ENCODE peak calls at places on chromosomes 3 and 15, in four cellular contexts. F is H9, I is IMR-90, Z is H1. M is an unnamed sample.

GRCh38 chr3:69433016-69433937 is 47.4 kb upstream of the FRMD4B start:
- DNase-seq in F (no peak), I (peak), Z (no peak), M (no peak)

GRCh38 chr3:194556086-194557056 is 69.6 kb upstream of the ATP13A3 start:
- DNase-seq in Z (no peak), F (no peak), I (peak), M (no peak)

GRCh38 chr3:123157598-123158287 is 44.0 kb upstream of the SEC22A start:
- DNase-seq in Z (peak), I (no peak), F (peak), M (no peak)

GRCh38 chr15:83794209-83794608 is 140.3 kb downstream of the ADAMTSL3 start:
- DNase-seq in I (no peak), F (no peak), Z (no peak), M (no peak)

GRCh38 chr3:175207361-175207760 is 348.2 kb downstream of the NAALADL2 start:
- DNase-seq in F (no peak), I (peak), Z (no peak), M (no peak)

GRCh38 chr3:143035466-143036214 is 34.3 kb downstream of the U2SURP start:
- DNase-seq in F (no peak), Z (no peak), I (peak), M (no peak)

GRCh38 chr3:166283856-166284255 is 446.6 kb upstream of the BCHE start:
- DNase-seq in F (no peak), I (peak), Z (no peak), M (no peak)

GRCh38 chr15:65595960-65596359 is 15.0 kb downstream of the INTS14 start:
- DNase-seq in Z (no peak), I (no peak), F (no peak), M (peak)

GRCh38 chr15:31552482-31553099 is 226.0 kb downstream of the KLF13 start:
- DNase-seq in I (peak), F (no peak), Z (no peak), M (no peak)

GRCh38 chr3:197256836-197257444 is 41.5 kb downstream of the DLG1 start:
- DNase-seq in F (no peak), Z (no peak), I (peak), M (no peak)

GRCh38 chr15:56817266-56817665 is 84.0 kb upstream of the ZNF280D start:
- DNase-seq in I (peak), F (no peak), Z (no peak), M (peak)

GRCh38 chr15:77027111-77027696 is 32.3 kb downstream of the PSTPIP1 start:
- DNase-seq in Z (no peak), F (no peak), I (no peak), M (no peak)

GRCh38 chr15:90060797-90061196 is 41.5 kb downstream of the IDH2 start:
- DNase-seq in Z (no peak), F (no peak), I (no peak), M (no peak)

GRCh38 chr3:108124337-108125150 is 33.7 kb upstream of the CD47 start:
- DNase-seq in F (no peak), I (no peak), Z (no peak), M (peak)

GRCh38 chr3:79038636-79039035 is 729.2 kb downstream of the ROBO1 start:
- DNase-seq in F (no peak), Z (no peak), I (no peak), M (peak)

GRCh38 chr3:104108522-104108921 is 1258.2 kb upstream of the ALCAM start:
- DNase-seq in F (no peak), I (no peak), Z (no peak), M (no peak)

GRCh38 chr3:186216903-186217819 is 108.3 kb upstream of the ETV5 start:
- DNase-seq in Z (no peak), F (no peak), I (no peak), M (no peak)

GRCh38 chr3:62607287-62608029 is 234.1 kb upstream of the FEZF2 start:
- DNase-seq in Z (no peak), I (peak), F (no peak), M (peak)

GRCh38 chr3:5254281-5255048 is 67.0 kb downstream of the EDEM1 start:
- DNase-seq in Z (no peak), I (no peak), F (no peak), M (peak)

GRCh38 chr3:39809995-39810595 is 686 bp downstream of the MYRIP start:
- DNase-seq in I (no peak), F (peak), Z (peak), M (peak)

GRCh38 chr3:127196466-127197299 is 3.8 kb downstream of the PRR23E start:
- DNase-seq in I (no peak), F (no peak), Z (no peak), M (no peak)

GRCh38 chr15:52118969-52119749 is 6.6 kb upstream of the BCL2L10 start:
- DNase-seq in F (no peak), Z (no peak), I (no peak), M (peak)

GRCh38 chr3:14319654-14320182 is 82.7 kb upstream of the SLC6A6 start:
- DNase-seq in F (peak), Z (peak), I (peak), M (peak)

GRCh38 chr3:8554725-8555621 is 53.4 kb downstream of the LMCD1 start:
- DNase-seq in Z (no peak), I (peak), F (peak), M (peak)

GRCh38 chr3:126612464-126613205 is 42.3 kb downstream of the TXNRD3 start:
- DNase-seq in F (no peak), I (no peak), Z (no peak), M (no peak)

GRCh38 chr3:125351814-125352456 is 23.2 kb downstream of the ZNF148 start:
- DNase-seq in F (no peak), Z (no peak), I (peak), M (no peak)

GRCh38 chr15:58077427-58077826 is 11.9 kb upstream of the ALDH1A2 start:
- DNase-seq in Z (no peak), F (no peak), I (no peak), M (peak)

GRCh38 chr3:58202917-58203360 is 7.8 kb downstream of the DNASE1L3 start:
- DNase-seq in Z (no peak), I (no peak), F (no peak), M (no peak)

DNA sequence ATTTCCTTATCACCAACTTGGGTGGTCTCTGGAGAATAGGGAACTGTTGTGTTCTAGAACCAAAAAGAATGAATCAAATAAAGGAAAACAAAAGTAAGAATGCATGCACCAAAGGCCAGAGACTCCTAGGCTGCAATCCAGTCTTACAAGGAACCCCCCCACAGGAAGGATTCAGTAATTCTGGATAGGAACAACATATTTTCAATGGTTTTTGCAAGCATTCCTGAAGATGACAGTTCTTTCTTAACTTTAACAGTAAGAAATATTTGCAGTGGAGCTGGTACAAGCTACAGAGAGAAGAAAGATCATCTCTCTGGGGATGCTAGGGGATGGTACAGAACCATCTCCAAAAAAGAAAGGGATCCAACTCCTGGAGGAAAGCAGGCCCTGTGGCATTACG is 116.2 kb upstream of the CHRM5 start:
- DNase-seq in I (peak), F (no peak), Z (no peak), M (no peak)
- H4K5ac ChIP-seq in I (no peak), F (no peak), Z (no peak), M (no peak)

GRCh38 chr3:52171577-52172261 is 17.5 kb upstream of the POC1A start:
- DNase-seq in F (no peak), Z (no peak), I (peak), M (no peak)

GRCh38 chr3:52172262-52172757 is 18.1 kb upstream of the POC1A start:
- DNase-seq in F (no peak), I (no peak), Z (no peak), M (no peak)

GRCh38 chr3:52173101-52173500 is 18.9 kb upstream of the POC1A start:
- DNase-seq in Z (no peak), I (no peak), F (no peak), M (no peak)

GRCh38 chr3:52162250-52162872 is 8.1 kb upstream of the POC1A start:
- DNase-seq in F (no peak), I (no peak), Z (no peak), M (no peak)

DNA sequence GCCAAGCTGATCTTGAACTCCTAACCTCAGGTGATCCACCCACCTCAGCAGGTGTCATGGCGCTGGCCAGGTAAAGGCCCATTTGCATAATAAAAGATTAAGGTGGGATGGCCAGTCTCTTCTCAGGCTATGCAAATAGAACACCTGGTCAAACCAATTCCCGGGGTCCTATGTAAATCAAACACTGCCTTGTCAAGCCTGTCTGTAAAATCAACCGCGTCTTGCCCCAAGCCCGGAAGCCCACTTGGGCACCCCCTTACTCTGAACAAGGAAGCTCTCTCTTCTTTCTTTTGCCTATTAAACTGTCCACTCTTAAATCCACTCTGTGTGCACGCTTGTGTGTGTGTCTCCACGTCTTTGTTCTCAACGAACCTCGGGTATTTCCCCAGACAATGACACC is 13.0 kb upstream of the POC1A start:
- DNase-seq in F (peak), Z (peak), I (no peak), M (no peak)
- H3K56ac ChIP-seq in F (no peak), Z (no peak), I (no peak), M (no peak)

DNA sequence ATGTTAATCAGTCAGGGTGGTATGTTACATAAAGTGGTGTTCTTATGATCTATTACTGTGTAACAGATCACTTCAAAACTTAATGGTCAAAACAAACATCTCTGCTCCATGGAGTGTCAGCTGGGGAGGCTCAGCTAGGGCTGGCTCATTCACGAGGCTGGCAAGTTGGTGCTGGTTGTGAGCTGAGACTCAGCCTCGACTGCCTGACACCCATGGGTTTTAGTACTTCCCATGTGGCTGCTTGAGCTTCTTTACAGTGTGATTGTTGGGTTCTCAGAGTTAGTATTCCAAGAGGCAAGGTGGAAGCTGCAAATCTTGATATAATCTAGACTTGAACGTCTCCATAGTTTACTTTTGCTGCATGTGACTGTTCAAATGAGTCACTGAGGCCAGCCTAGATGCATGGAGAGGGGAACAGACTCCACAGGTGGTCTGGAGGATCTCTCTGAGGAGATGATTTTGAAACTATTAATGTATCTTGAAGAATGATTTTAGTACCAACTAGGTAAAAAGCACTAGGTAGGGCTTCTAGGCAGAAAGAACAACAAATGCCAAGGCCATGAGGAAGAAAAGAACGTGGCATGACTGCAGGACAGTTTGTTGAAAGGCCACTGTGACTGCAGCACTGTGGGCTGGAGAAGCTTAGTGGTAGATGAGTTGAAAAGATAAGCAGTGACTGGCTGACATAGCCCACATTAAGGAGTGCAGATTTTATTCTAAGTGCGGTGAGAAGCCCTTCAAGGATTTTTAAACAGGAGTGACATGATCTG is 281.1 kb upstream of the PROK2 start:
- DNase-seq in Z (no peak), I (no peak), F (no peak), M (no peak)
- H4K5ac ChIP-seq in Z (no peak), I (no peak), F (no peak), M (no peak)

GRCh38 chr3:162366382-162366781 is 869.8 kb downstream of the OTOL1 start:
- DNase-seq in Z (no peak), I (no peak), F (no peak), M (no peak)
- H3K56ac ChIP-seq in Z (no peak), I (no peak), F (no peak), M (no peak)

GRCh38 chr3:120681506-120682038 is 467 bp downstream of the HGD start:
- DNase-seq in Z (no peak), F (no peak), I (no peak), M (no peak)

GRCh38 chr3:120681018-120681417 is 1.0 kb downstream of the HGD start:
- DNase-seq in Z (no peak), F (no peak), I (no peak), M (no peak)

GRCh38 chr3:120682095-120682681 is at the start of gene HGD:
- DNase-seq in F (no peak), I (peak), Z (no peak), M (no peak)

GRCh38 chr3:120678984-120679383 is 3.1 kb downstream of the HGD start:
- DNase-seq in Z (no peak), I (no peak), F (no peak), M (no peak)

DNA sequence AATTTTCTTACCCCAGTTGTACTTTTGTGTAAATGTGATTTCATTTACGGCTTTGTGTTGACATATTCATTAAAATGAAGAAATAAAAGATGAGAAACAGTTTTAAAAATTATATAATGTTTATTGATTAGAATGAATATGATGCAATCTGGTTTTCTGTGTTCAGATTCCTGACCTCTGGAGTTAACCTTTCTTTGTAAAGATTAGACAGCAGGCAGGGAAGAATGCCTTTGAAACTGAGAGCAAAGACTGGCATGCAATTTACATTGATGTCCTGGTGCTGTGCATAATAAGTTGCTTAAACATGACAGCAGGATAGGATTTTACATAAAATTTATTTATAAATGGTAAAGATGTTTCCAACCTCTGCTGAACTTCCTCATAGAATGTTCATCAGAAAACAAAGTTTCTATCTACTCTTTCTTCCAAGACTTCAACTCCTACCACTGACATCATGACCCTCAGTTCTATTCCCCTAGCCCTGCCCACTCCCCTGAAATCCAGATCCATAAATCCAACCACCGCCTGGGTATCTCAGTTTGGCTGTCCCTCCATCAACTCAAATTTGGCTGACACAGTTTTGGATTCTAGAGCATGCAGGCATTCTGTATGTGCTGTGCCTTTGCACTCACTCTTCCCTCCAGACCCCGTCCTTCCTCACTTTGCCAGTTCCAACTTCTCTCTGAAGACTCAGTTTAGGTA is 1.7 kb downstream of the HGD start:
- DNase-seq in I (no peak), F (no peak), Z (no peak), M (no peak)
- H4K5ac ChIP-seq in I (no peak), F (no peak), Z (peak), M (no peak)

M was measured in mesendoderm.